ENCODE peak calls at places on chromosomes 1 and 21, in nine cellular contexts. S, Y, I, J, F, B, V, W and L are unnamed samples.

GRCh38 chr1:3577711-3578432 is 33.4 kb downstream of the MEGF6 start:
- DNase-seq in Y (no peak), W (no peak), B (no peak), J (no peak), V (no peak), F (no peak), S (peak), I (no peak), L (no peak)

GRCh38 chr1:231214918-231215675 is 25.9 kb upstream of the GNPAT start:
- DNase-seq in B (no peak), W (no peak), F (no peak), Y (no peak), I (no peak), J (no peak), S (peak), V (no peak), L (peak)

GRCh38 chr21:37358392-37358791 is 8.2 kb upstream of the DYRK1A start:
- DNase-seq in V (no peak), S (no peak), J (no peak), F (no peak), W (no peak), B (no peak), I (no peak), Y (no peak), L (no peak)

GRCh38 chr1:1957533-1957961 is 38.5 kb upstream of the TMEM52 start:
- DNase-seq in B (no peak), V (no peak), J (no peak), W (no peak), S (no peak), I (no peak), F (no peak), Y (no peak), L (no peak)

GRCh38 chr1:94543003-94543402 is 1.4 kb upstream of the F3 start:
- DNase-seq in B (no peak), F (no peak), S (no peak), W (peak), I (no peak), Y (no peak), J (no peak), V (no peak), L (no peak)

GRCh38 chr1:2479618-2480017 is 3.5 kb downstream of the PLCH2 start:
- DNase-seq in S (no peak), Y (no peak), J (no peak), B (no peak), W (no peak), V (no peak), F (no peak), I (no peak), L (no peak)

GRCh38 chr1:235105051-235106043 is 23.3 kb downstream of the TOMM20 start:
- DNase-seq in S (peak), J (no peak), V (no peak), Y (no peak), B (no peak), I (no peak), F (no peak), W (peak), L (no peak)

GRCh38 chr21:44876849-44877575 is 3.5 kb upstream of the PTTG1IP start:
- DNase-seq in S (no peak), B (no peak), V (no peak), J (no peak), I (no peak), F (no peak), W (no peak), Y (no peak), L (no peak)

GRCh38 chr1:171087896-171088295 is 2.8 kb upstream of the FMO3 start:
- DNase-seq in V (no peak), J (no peak), Y (no peak), S (no peak), W (no peak), I (no peak), F (no peak), B (no peak), L (no peak)

GRCh38 chr1:38613996-38614395 is 245.6 kb downstream of the RRAGC start:
- DNase-seq in V (no peak), F (peak), I (no peak), J (no peak), B (no peak), W (no peak), Y (no peak), S (no peak), L (no peak)

GRCh38 chr1:237913345-237913744 is 22.6 kb upstream of the ZP4 start:
- DNase-seq in Y (no peak), W (no peak), B (no peak), V (no peak), I (no peak), J (no peak), S (no peak), F (no peak), L (no peak)

GRCh38 chr1:243470492-243470891 is 214.7 kb downstream of the SDCCAG8 start:
- DNase-seq in J (no peak), S (no peak), F (no peak), V (no peak), I (no peak), Y (peak), B (no peak), W (no peak), L (no peak)

GRCh38 chr1:244163861-244164562 is 112.9 kb downstream of the ZBTB18 start:
- DNase-seq in J (peak), F (no peak), B (peak), W (peak), I (no peak), S (no peak), Y (no peak), V (peak), L (no peak)

GRCh38 chr21:20661221-20661620 is 337.0 kb upstream of the NCAM2 start:
- DNase-seq in W (no peak), I (no peak), V (no peak), J (no peak), B (no peak), Y (no peak), F (no peak), S (no peak), L (no peak)

GRCh38 chr1:241531195-241532172 is 694 bp upstream of the KMO start:
- DNase-seq in W (peak), V (no peak), F (no peak), S (peak), I (no peak), Y (no peak), B (peak), J (peak), L (no peak)

GRCh38 chr21:44999428-44999971 is 59.7 kb downstream of the SLX9 start:
- DNase-seq in W (no peak), V (no peak), Y (no peak), B (no peak), F (peak), S (no peak), J (no peak), I (peak), L (no peak)

GRCh38 chr1:226685196-226685820 is 53.8 kb downstream of the ITPKB start:
- DNase-seq in Y (no peak), W (no peak), S (no peak), V (no peak), B (no peak), I (no peak), F (no peak), J (no peak), L (no peak)

GRCh38 chr1:226686440-226687436 is 52.3 kb downstream of the ITPKB start:
- DNase-seq in W (no peak), B (no peak), F (no peak), I (no peak), J (no peak), S (no peak), V (no peak), Y (no peak), L (peak)

GRCh38 chr1:226688056-226688748 is 50.9 kb downstream of the ITPKB start:
- DNase-seq in I (no peak), J (no peak), B (no peak), Y (peak), V (no peak), S (no peak), W (no peak), F (no peak), L (no peak)

GRCh38 chr1:226688852-226689251 is 50.2 kb downstream of the ITPKB start:
- DNase-seq in V (no peak), J (no peak), I (no peak), W (no peak), Y (no peak), B (no peak), S (no peak), F (no peak), L (no peak)

GRCh38 chr1:226687476-226687875 is 51.6 kb downstream of the ITPKB start:
- DNase-seq in B (no peak), Y (no peak), S (no peak), F (no peak), V (peak), I (no peak), J (no peak), W (no peak), L (no peak)
- TF ChIP-seq CTCF in B (no peak), Y (no peak), S (peak), F (peak), V (no peak), I (peak), J (no peak), W (no peak), L (no peak)

GRCh38 chr1:230049731-230050130 is 17.3 kb upstream of the GALNT2 start:
- DNase-seq in Y (no peak), I (no peak), B (no peak), J (no peak), F (peak), S (no peak), V (no peak), W (no peak), L (no peak)
- TF ChIP-seq CTCF in Y (no peak), I (no peak), B (no peak), J (no peak), F (no peak), S (no peak), V (no peak), W (no peak), L (no peak)

GRCh38 chr1:150548632-150549495 is at the start of gene ADAMTSL4:
- DNase-seq in I (peak), J (no peak), B (no peak), Y (peak), V (peak), S (peak), F (peak), W (peak), L (peak)
- TF ChIP-seq CTCF in I (peak), J (no peak), B (peak), Y (no peak), V (no peak), S (no peak), F (peak), W (no peak), L (no peak)

DNA sequence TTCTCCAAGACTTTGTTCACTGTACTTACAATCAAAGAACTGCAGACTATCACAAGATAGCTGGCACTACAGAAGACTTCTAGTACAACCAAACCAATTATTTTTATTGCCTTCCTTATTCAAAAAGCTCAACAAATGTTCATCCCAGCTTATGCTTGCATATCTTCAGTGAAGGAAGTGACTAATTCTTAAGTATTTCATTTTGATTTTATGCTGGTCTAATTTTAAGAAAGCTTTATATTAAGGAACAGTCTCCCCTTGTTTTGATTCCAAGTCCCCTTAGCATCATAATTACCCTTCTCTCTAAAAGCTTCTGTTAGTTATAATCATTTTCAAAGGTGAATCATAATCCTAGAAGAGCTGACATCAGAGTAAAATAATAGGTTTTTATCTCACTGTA is 132.9 kb downstream of the LRRIQ3 start:
- DNase-seq in I (no peak), V (no peak), B (no peak), Y (no peak), S (no peak), F (no peak), W (no peak), J (no peak), L (no peak)
- TF ChIP-seq CTCF in I (no peak), V (no peak), B (no peak), Y (no peak), S (no peak), F (no peak), W (no peak), J (no peak), L (no peak)

GRCh38 chr1:109282497-109282951 is 421 bp downstream of the PSRC1 start:
- DNase-seq in S (no peak), J (no peak), I (no peak), F (no peak), Y (peak), B (no peak), W (no peak), V (no peak), L (no peak)

GRCh38 chr1:109283748-109284600 is 1.0 kb upstream of the PSRC1 start:
- DNase-seq in F (no peak), S (no peak), I (no peak), J (no peak), B (no peak), W (no peak), V (no peak), Y (no peak), L (no peak)

GRCh38 chr1:109280768-109281356 is 2.1 kb downstream of the PSRC1 start:
- DNase-seq in F (no peak), W (no peak), B (no peak), I (no peak), J (no peak), S (no peak), Y (no peak), V (no peak), L (no peak)

GRCh38 chr1:109281680-109282496 is 1.1 kb downstream of the PSRC1 start:
- DNase-seq in I (no peak), B (no peak), W (peak), V (peak), S (no peak), Y (no peak), J (no peak), F (no peak), L (no peak)

DNA sequence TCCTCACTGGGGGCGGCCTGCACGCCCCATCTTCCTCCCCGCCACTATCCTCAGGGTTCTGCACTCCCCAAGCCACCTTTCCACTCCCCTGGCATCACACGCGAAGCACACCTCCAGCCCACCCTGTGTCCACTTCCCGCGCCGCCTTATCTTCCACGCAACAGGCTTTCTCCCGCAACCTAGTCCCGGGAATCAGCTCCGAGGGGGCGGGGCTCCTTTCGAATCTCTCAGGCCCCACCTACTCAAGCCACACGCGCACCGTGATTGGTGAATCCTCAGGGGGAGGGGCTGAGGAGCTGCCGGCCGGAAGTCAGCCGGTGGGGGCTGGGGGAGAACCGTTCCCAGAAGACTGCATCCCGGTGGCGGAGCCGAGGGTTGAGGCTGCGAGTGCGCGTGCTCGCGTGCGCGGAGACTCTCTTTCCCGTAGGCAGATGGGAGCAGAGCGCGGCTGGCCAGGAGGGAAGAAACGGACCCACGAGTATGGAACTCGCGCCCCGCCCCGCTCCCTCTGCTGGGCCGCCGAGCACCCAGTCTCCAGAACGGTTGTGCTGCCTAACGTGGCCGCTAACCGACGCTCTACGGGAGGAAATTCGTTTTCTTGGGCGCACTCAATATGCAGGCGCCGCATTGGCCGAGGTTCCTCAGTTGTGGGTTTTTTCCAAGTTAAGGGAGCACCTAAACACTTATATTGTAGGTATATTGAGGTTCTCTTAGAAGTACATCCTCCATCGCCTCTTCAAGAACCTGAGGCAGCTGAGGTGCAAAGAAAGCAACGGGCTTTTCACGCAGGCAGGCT is at the start of gene PSRC1:
- DNase-seq in F (peak), Y (peak), I (peak), W (peak), J (peak), B (peak), V (peak), S (peak), L (peak)
- TF ChIP-seq CTCF in F (peak), Y (no peak), I (peak), W (peak), J (peak), B (peak), V (peak), S (peak), L (peak)

GRCh38 chr1:209646558-209646957 is 5.7 kb downstream of the LAMB3 start:
- DNase-seq in J (no peak), F (no peak), I (no peak), Y (peak), W (peak), V (no peak), S (no peak), B (no peak), L (no peak)
- TF ChIP-seq CTCF in J (peak), F (peak), I (peak), Y (no peak), W (peak), V (no peak), S (peak), B (peak), L (peak)

GRCh38 chr1:53725238-53725689 is 13.7 kb downstream of the GLIS1 start:
- DNase-seq in J (no peak), S (no peak), V (no peak), B (no peak), W (peak), Y (peak), I (no peak), F (no peak), L (no peak)
- TF ChIP-seq CTCF in J (no peak), S (no peak), V (no peak), B (no peak), W (peak), Y (no peak), I (no peak), F (peak), L (peak)